ENCODE peak calls at places on chromosomes 13 and 19, in seven cellular contexts. One of them, this sample, is unnamed.

GRCh38 chr19:38142176-38143035 is 81.6 kb downstream of the DPF1 start:
- DNase-seq in activated T-cell treated with anti-CD3 and anti-CD28 coated beads for 4 hours: peak; percentile 25
- DNase-seq in type B pancreatic cell: no peak
- DNase-seq in HEK293T: peak; percentile 74
- DNase-seq in spleen: no peak
- DNase-seq in HT1080: peak; percentile 36
- DNase-seq in T-helper 2 cell: no peak
- DNase-seq in this sample: no peak

GRCh38 chr19:51122112-51122981 is 2.4 kb upstream of the SIGLEC9 start:
- DNase-seq in T-helper 2 cell: no peak
- DNase-seq in HEK293T: no peak
- DNase-seq in type B pancreatic cell: no peak
- DNase-seq in activated T-cell treated with anti-CD3 and anti-CD28 coated beads for 4 hours: no peak
- DNase-seq in spleen: peak; percentile 78
- DNase-seq in HT1080: peak; percentile 86
- DNase-seq in this sample: no peak

GRCh38 chr13:22486490-22486889 is 694.3 kb upstream of the SGCG start:
- DNase-seq in HT1080: no peak
- DNase-seq in type B pancreatic cell: no peak
- DNase-seq in spleen: no peak
- DNase-seq in T-helper 2 cell: no peak
- DNase-seq in HEK293T: no peak
- DNase-seq in activated T-cell treated with anti-CD3 and anti-CD28 coated beads for 4 hours: no peak
- DNase-seq in this sample: peak; percentile 35

GRCh38 chr13:77919351-77920294 is 992 bp upstream of the EDNRB start:
- DNase-seq in HT1080: no peak
- DNase-seq in type B pancreatic cell: no peak
- DNase-seq in spleen: peak; percentile 76
- DNase-seq in activated T-cell treated with anti-CD3 and anti-CD28 coated beads for 4 hours: no peak
- DNase-seq in HEK293T: peak; percentile 80
- DNase-seq in T-helper 2 cell: no peak
- DNase-seq in this sample: no peak

GRCh38 chr13:30622551-30622950 is 4.8 kb downstream of the USPL1 start:
- DNase-seq in T-helper 2 cell: no peak
- DNase-seq in HEK293T: no peak
- DNase-seq in type B pancreatic cell: no peak
- DNase-seq in HT1080: no peak
- DNase-seq in spleen: no peak
- DNase-seq in activated T-cell treated with anti-CD3 and anti-CD28 coated beads for 4 hours: no peak
- DNase-seq in this sample: no peak

GRCh38 chr13:60627071-60627686 is 230.2 kb downstream of the TDRD3 start:
- DNase-seq in activated T-cell treated with anti-CD3 and anti-CD28 coated beads for 4 hours: no peak
- DNase-seq in HT1080: peak; percentile 41
- DNase-seq in HEK293T: peak; percentile 57
- DNase-seq in spleen: no peak
- DNase-seq in T-helper 2 cell: no peak
- DNase-seq in type B pancreatic cell: no peak
- DNase-seq in this sample: peak; percentile 37

GRCh38 chr13:100128373-100128772 is 39.5 kb downstream of the PCCA start:
- DNase-seq in T-helper 2 cell: no peak
- DNase-seq in spleen: no peak
- DNase-seq in HT1080: peak; percentile 63
- DNase-seq in activated T-cell treated with anti-CD3 and anti-CD28 coated beads for 4 hours: peak; percentile 4
- DNase-seq in type B pancreatic cell: no peak
- DNase-seq in HEK293T: peak; percentile 22
- DNase-seq in this sample: peak; percentile 34

GRCh38 chr13:71661921-71662320 is 205.1 kb downstream of the DACH1 start:
- DNase-seq in HEK293T: no peak
- DNase-seq in T-helper 2 cell: no peak
- DNase-seq in HT1080: peak; percentile 44
- DNase-seq in type B pancreatic cell: no peak
- DNase-seq in activated T-cell treated with anti-CD3 and anti-CD28 coated beads for 4 hours: no peak
- DNase-seq in spleen: no peak
- DNase-seq in this sample: no peak

GRCh38 chr13:102300379-102300778 is 101.5 kb downstream of the FGF14 start:
- DNase-seq in T-helper 2 cell: no peak
- DNase-seq in activated T-cell treated with anti-CD3 and anti-CD28 coated beads for 4 hours: no peak
- DNase-seq in spleen: no peak
- DNase-seq in HT1080: no peak
- DNase-seq in type B pancreatic cell: no peak
- DNase-seq in HEK293T: no peak
- DNase-seq in this sample: no peak

GRCh38 chr13:21688056-21688455 is 17.2 kb downstream of the FGF9 start:
- DNase-seq in spleen: no peak
- DNase-seq in T-helper 2 cell: no peak
- DNase-seq in HEK293T: no peak
- DNase-seq in activated T-cell treated with anti-CD3 and anti-CD28 coated beads for 4 hours: no peak
- DNase-seq in HT1080: peak; percentile 67
- DNase-seq in type B pancreatic cell: no peak
- DNase-seq in this sample: no peak

GRCh38 chr13:106103779-106104178 is 431.7 kb downstream of the EFNB2 start:
- DNase-seq in HT1080: peak; percentile 81
- DNase-seq in HEK293T: no peak
- DNase-seq in type B pancreatic cell: no peak
- DNase-seq in activated T-cell treated with anti-CD3 and anti-CD28 coated beads for 4 hours: no peak
- DNase-seq in spleen: no peak
- DNase-seq in T-helper 2 cell: no peak
- DNase-seq in this sample: no peak

GRCh38 chr13:24997367-24997967 is 98.5 kb upstream of the PABPC3 start:
- DNase-seq in HT1080: no peak
- DNase-seq in HEK293T: peak; percentile 5
- DNase-seq in type B pancreatic cell: no peak
- DNase-seq in spleen: no peak
- DNase-seq in activated T-cell treated with anti-CD3 and anti-CD28 coated beads for 4 hours: no peak
- DNase-seq in T-helper 2 cell: no peak
- DNase-seq in this sample: peak; percentile 61

GRCh38 chr13:48892311-48892710 is 83.4 kb upstream of the FNDC3A start:
- DNase-seq in HT1080: peak; percentile 95
- DNase-seq in activated T-cell treated with anti-CD3 and anti-CD28 coated beads for 4 hours: no peak
- DNase-seq in T-helper 2 cell: no peak
- DNase-seq in type B pancreatic cell: no peak
- DNase-seq in spleen: no peak
- DNase-seq in HEK293T: no peak
- DNase-seq in this sample: peak; percentile 75

GRCh38 chr13:81929988-81930387 is 1589.1 kb upstream of the SPRY2 start:
- DNase-seq in activated T-cell treated with anti-CD3 and anti-CD28 coated beads for 4 hours: no peak
- DNase-seq in spleen: no peak
- DNase-seq in HT1080: peak; percentile 37
- DNase-seq in HEK293T: peak; percentile 58
- DNase-seq in type B pancreatic cell: no peak
- DNase-seq in T-helper 2 cell: no peak
- DNase-seq in this sample: peak; percentile 50

GRCh38 chr13:27678306-27679040 is 56.8 kb downstream of the POLR1D start:
- DNase-seq in type B pancreatic cell: no peak
- DNase-seq in activated T-cell treated with anti-CD3 and anti-CD28 coated beads for 4 hours: no peak
- DNase-seq in spleen: no peak
- DNase-seq in HT1080: peak; percentile 43
- DNase-seq in T-helper 2 cell: no peak
- DNase-seq in HEK293T: no peak
- DNase-seq in this sample: no peak

GRCh38 chr13:103815619-103816018 is 749.4 kb upstream of the SLC10A2 start:
- DNase-seq in spleen: no peak
- DNase-seq in activated T-cell treated with anti-CD3 and anti-CD28 coated beads for 4 hours: no peak
- DNase-seq in HT1080: peak; percentile 42
- DNase-seq in type B pancreatic cell: no peak
- DNase-seq in HEK293T: no peak
- DNase-seq in T-helper 2 cell: no peak
- DNase-seq in this sample: no peak

GRCh38 chr19:37218592-37218935 is 550 bp downstream of the ZNF383 start:
- DNase-seq in HT1080: no peak
- DNase-seq in spleen: no peak
- DNase-seq in activated T-cell treated with anti-CD3 and anti-CD28 coated beads for 4 hours: no peak
- DNase-seq in HEK293T: no peak
- DNase-seq in type B pancreatic cell: no peak
- DNase-seq in T-helper 2 cell: no peak
- DNase-seq in this sample: no peak

GRCh38 chr19:47663435-47663910 is 49.7 kb upstream of the EHD2 start:
- DNase-seq in activated T-cell treated with anti-CD3 and anti-CD28 coated beads for 4 hours: no peak
- DNase-seq in spleen: no peak
- DNase-seq in HT1080: peak; percentile 81
- DNase-seq in type B pancreatic cell: no peak
- DNase-seq in T-helper 2 cell: no peak
- DNase-seq in HEK293T: no peak
- DNase-seq in this sample: peak; percentile 39

GRCh38 chr13:95100525-95101121 is 200.6 kb downstream of the ABCC4 start:
- DNase-seq in HT1080: peak; percentile 95
- DNase-seq in T-helper 2 cell: no peak
- DNase-seq in type B pancreatic cell: no peak
- DNase-seq in spleen: no peak
- DNase-seq in activated T-cell treated with anti-CD3 and anti-CD28 coated beads for 4 hours: no peak
- DNase-seq in HEK293T: no peak
- DNase-seq in this sample: peak; percentile 87

GRCh38 chr13:68748038-68748437 is 1359.6 kb upstream of the ATXN8OS start:
- DNase-seq in spleen: no peak
- DNase-seq in HT1080: peak; percentile 82
- DNase-seq in activated T-cell treated with anti-CD3 and anti-CD28 coated beads for 4 hours: no peak
- DNase-seq in type B pancreatic cell: no peak
- DNase-seq in T-helper 2 cell: no peak
- DNase-seq in HEK293T: no peak
- DNase-seq in this sample: peak; percentile 38

GRCh38 chr13:44249439-44249838 is 124.2 kb upstream of the SERP2 start:
- DNase-seq in activated T-cell treated with anti-CD3 and anti-CD28 coated beads for 4 hours: no peak
- DNase-seq in type B pancreatic cell: no peak
- DNase-seq in HT1080: peak; percentile 36
- DNase-seq in spleen: no peak
- DNase-seq in HEK293T: no peak
- DNase-seq in T-helper 2 cell: no peak
- DNase-seq in this sample: no peak

GRCh38 chr13:91725646-91726045 is 327.2 kb downstream of the GPC5 start:
- DNase-seq in HT1080: no peak
- DNase-seq in HEK293T: no peak
- DNase-seq in activated T-cell treated with anti-CD3 and anti-CD28 coated beads for 4 hours: no peak
- DNase-seq in T-helper 2 cell: no peak
- DNase-seq in spleen: no peak
- DNase-seq in type B pancreatic cell: no peak
- DNase-seq in this sample: no peak

GRCh38 chr19:38830039-38830733 is 1.4 kb downstream of the ECH1 start:
- DNase-seq in activated T-cell treated with anti-CD3 and anti-CD28 coated beads for 4 hours: no peak
- DNase-seq in T-helper 2 cell: no peak
- DNase-seq in type B pancreatic cell: no peak
- DNase-seq in HEK293T: no peak
- DNase-seq in spleen: no peak
- DNase-seq in HT1080: no peak
- DNase-seq in this sample: no peak

GRCh38 chr19:58476498-58477015 is 405 bp downstream of the ZNF446 start:
- DNase-seq in HEK293T: no peak
- DNase-seq in HT1080: peak; percentile 22
- DNase-seq in T-helper 2 cell: no peak
- DNase-seq in spleen: no peak
- DNase-seq in type B pancreatic cell: no peak
- DNase-seq in activated T-cell treated with anti-CD3 and anti-CD28 coated beads for 4 hours: no peak
- DNase-seq in this sample: no peak

GRCh38 chr19:39156230-39156890 is 30.8 kb downstream of the PAK4 start:
- DNase-seq in T-helper 2 cell: no peak
- DNase-seq in type B pancreatic cell: no peak
- DNase-seq in HEK293T: no peak
- DNase-seq in spleen: no peak
- DNase-seq in activated T-cell treated with anti-CD3 and anti-CD28 coated beads for 4 hours: no peak
- DNase-seq in HT1080: peak; percentile 30
- DNase-seq in this sample: no peak

GRCh38 chr13:61286148-61286745 is 129.4 kb downstream of the PCDH20 start:
- DNase-seq in HEK293T: peak; percentile 43
- DNase-seq in HT1080: peak; percentile 36
- DNase-seq in T-helper 2 cell: no peak
- DNase-seq in type B pancreatic cell: no peak
- DNase-seq in spleen: no peak
- DNase-seq in activated T-cell treated with anti-CD3 and anti-CD28 coated beads for 4 hours: no peak
- DNase-seq in this sample: peak; percentile 38

GRCh38 chr19:33621065-33621785 is 528 bp upstream of the CHST8 start:
- DNase-seq in HEK293T: no peak
- DNase-seq in activated T-cell treated with anti-CD3 and anti-CD28 coated beads for 4 hours: no peak
- DNase-seq in HT1080: no peak
- DNase-seq in T-helper 2 cell: no peak
- DNase-seq in type B pancreatic cell: no peak
- DNase-seq in spleen: peak; percentile 67
- DNase-seq in this sample: no peak

GRCh38 chr19:43504426-43505185 is at the start of gene PHLDB3:
- DNase-seq in activated T-cell treated with anti-CD3 and anti-CD28 coated beads for 4 hours: peak; percentile 36
- DNase-seq in HT1080: no peak
- DNase-seq in type B pancreatic cell: peak; percentile 77
- DNase-seq in HEK293T: peak; percentile 29
- DNase-seq in T-helper 2 cell: peak; percentile 24
- DNase-seq in spleen: peak; percentile 90
- DNase-seq in this sample: no peak

GRCh38 chr13:86020350-86021002 is 221.3 kb upstream of the SLITRK6 start:
- DNase-seq in HT1080: peak; percentile 24
- DNase-seq in spleen: no peak
- DNase-seq in activated T-cell treated with anti-CD3 and anti-CD28 coated beads for 4 hours: no peak
- DNase-seq in T-helper 2 cell: no peak
- DNase-seq in HEK293T: peak; percentile 19
- DNase-seq in type B pancreatic cell: no peak
- DNase-seq in this sample: peak; percentile 68